ENCODE peak calls at places on chromosomes 16 and 17, in six cellular contexts. One of them, this sample, is unnamed.

GRCh38 chr16:58658796-58659211 is 25.8 kb downstream of the SLC38A7 start:
- DNase-seq in neural crest cell: no peak
- DNase-seq in esophagus muscularis mucosa: no peak
- DNase-seq in CD4-positive, alpha-beta T cell: no peak
- DNase-seq in HCT116: no peak
- DNase-seq in fibroblast of lung: peak
- DNase-seq in this sample: no peak

GRCh38 chr17:73589096-73589980 is 54.9 kb downstream of the SDK2 start:
- DNase-seq in fibroblast of lung: no peak
- DNase-seq in esophagus muscularis mucosa: no peak
- DNase-seq in CD4-positive, alpha-beta T cell: no peak
- DNase-seq in neural crest cell: no peak
- DNase-seq in HCT116: no peak
- DNase-seq in this sample: no peak

GRCh38 chr16:819336-819735 is 18.8 kb upstream of the GNG13 start:
- DNase-seq in neural crest cell: no peak
- DNase-seq in CD4-positive, alpha-beta T cell: peak
- DNase-seq in fibroblast of lung: no peak
- DNase-seq in esophagus muscularis mucosa: no peak
- DNase-seq in HCT116: no peak
- DNase-seq in this sample: no peak

GRCh38 chr17:14205992-14206461 is 30.6 kb downstream of the CDRT15 start:
- DNase-seq in HCT116: peak
- DNase-seq in neural crest cell: no peak
- DNase-seq in fibroblast of lung: no peak
- DNase-seq in CD4-positive, alpha-beta T cell: peak
- DNase-seq in esophagus muscularis mucosa: no peak
- DNase-seq in this sample: no peak

GRCh38 chr17:17749025-17749772 is 67.9 kb downstream of the RAI1 start:
- DNase-seq in HCT116: no peak
- DNase-seq in fibroblast of lung: no peak
- DNase-seq in CD4-positive, alpha-beta T cell: no peak
- DNase-seq in esophagus muscularis mucosa: no peak
- DNase-seq in neural crest cell: no peak
- DNase-seq in this sample: no peak

GRCh38 chr17:64326420-64327054 is 63.5 kb upstream of the TEX2 start:
- DNase-seq in fibroblast of lung: peak
- DNase-seq in esophagus muscularis mucosa: no peak
- DNase-seq in HCT116: no peak
- DNase-seq in neural crest cell: no peak
- DNase-seq in CD4-positive, alpha-beta T cell: no peak
- DNase-seq in this sample: no peak

GRCh38 chr17:82483836-82484235 is 25.3 kb downstream of the NARF start:
- DNase-seq in HCT116: no peak
- DNase-seq in fibroblast of lung: no peak
- DNase-seq in neural crest cell: no peak
- DNase-seq in CD4-positive, alpha-beta T cell: no peak
- DNase-seq in esophagus muscularis mucosa: no peak
- DNase-seq in this sample: no peak

GRCh38 chr17:61444075-61444474 is 8.1 kb upstream of the TBX4 start:
- DNase-seq in neural crest cell: no peak
- DNase-seq in HCT116: no peak
- DNase-seq in fibroblast of lung: no peak
- DNase-seq in CD4-positive, alpha-beta T cell: no peak
- DNase-seq in esophagus muscularis mucosa: peak
- DNase-seq in this sample: no peak

GRCh38 chr16:71927383-71927782 is 32.1 kb downstream of the IST1 start:
- DNase-seq in esophagus muscularis mucosa: no peak
- DNase-seq in fibroblast of lung: peak
- DNase-seq in CD4-positive, alpha-beta T cell: no peak
- DNase-seq in neural crest cell: no peak
- DNase-seq in HCT116: peak
- DNase-seq in this sample: no peak

GRCh38 chr17:2335726-2336214 is 487 bp downstream of the TSR1 start:
- DNase-seq in HCT116: no peak
- DNase-seq in fibroblast of lung: no peak
- DNase-seq in neural crest cell: no peak
- DNase-seq in CD4-positive, alpha-beta T cell: no peak
- DNase-seq in esophagus muscularis mucosa: no peak
- DNase-seq in this sample: no peak

GRCh38 chr17:16912021-16912962 is 59.6 kb downstream of the TNFRSF13B start:
- DNase-seq in HCT116: no peak
- DNase-seq in CD4-positive, alpha-beta T cell: no peak
- DNase-seq in neural crest cell: no peak
- DNase-seq in esophagus muscularis mucosa: peak
- DNase-seq in fibroblast of lung: no peak
- DNase-seq in this sample: no peak

GRCh38 chr17:81547614-81547982 is 4.6 kb downstream of the FAAP100 start:
- DNase-seq in HCT116: no peak
- DNase-seq in esophagus muscularis mucosa: no peak
- DNase-seq in CD4-positive, alpha-beta T cell: no peak
- DNase-seq in neural crest cell: no peak
- DNase-seq in fibroblast of lung: no peak
- DNase-seq in this sample: no peak

GRCh38 chr17:42050360-42051012 is at the start of gene C17orf113:
- DNase-seq in neural crest cell: peak
- DNase-seq in esophagus muscularis mucosa: no peak
- DNase-seq in CD4-positive, alpha-beta T cell: peak
- DNase-seq in HCT116: no peak
- DNase-seq in fibroblast of lung: peak
- DNase-seq in this sample: no peak

GRCh38 chr17:46035112-46035818 is 36.2 kb downstream of the STH start:
- DNase-seq in esophagus muscularis mucosa: no peak
- DNase-seq in HCT116: no peak
- DNase-seq in neural crest cell: no peak
- DNase-seq in fibroblast of lung: no peak
- DNase-seq in CD4-positive, alpha-beta T cell: no peak
- DNase-seq in this sample: no peak

GRCh38 chr16:28597692-28598261 is 927 bp upstream of the SULT1A2 start:
- DNase-seq in neural crest cell: no peak
- DNase-seq in HCT116: no peak
- DNase-seq in CD4-positive, alpha-beta T cell: no peak
- DNase-seq in esophagus muscularis mucosa: no peak
- DNase-seq in fibroblast of lung: no peak
- DNase-seq in this sample: peak

GRCh38 chr17:60134396-60135159 is 15.2 kb upstream of the CA4 start:
- DNase-seq in esophagus muscularis mucosa: no peak
- DNase-seq in fibroblast of lung: peak
- DNase-seq in HCT116: no peak
- DNase-seq in neural crest cell: no peak
- DNase-seq in CD4-positive, alpha-beta T cell: no peak
- DNase-seq in this sample: peak

GRCh38 chr17:37179893-37180292 is 195.9 kb upstream of the C17orf78 start:
- DNase-seq in fibroblast of lung: peak
- DNase-seq in esophagus muscularis mucosa: no peak
- DNase-seq in CD4-positive, alpha-beta T cell: no peak
- DNase-seq in neural crest cell: no peak
- DNase-seq in HCT116: peak
- DNase-seq in this sample: no peak

GRCh38 chr16:4679854-4680636 is 13.3 kb upstream of the NUDT16L1 start:
- DNase-seq in fibroblast of lung: peak
- DNase-seq in HCT116: no peak
- DNase-seq in neural crest cell: no peak
- DNase-seq in CD4-positive, alpha-beta T cell: no peak
- DNase-seq in esophagus muscularis mucosa: no peak
- DNase-seq in this sample: no peak

GRCh38 chr16:8517280-8517679 is 73.0 kb downstream of the TMEM114 start:
- DNase-seq in HCT116: no peak
- DNase-seq in fibroblast of lung: no peak
- DNase-seq in esophagus muscularis mucosa: no peak
- DNase-seq in neural crest cell: no peak
- DNase-seq in CD4-positive, alpha-beta T cell: no peak
- DNase-seq in this sample: no peak

GRCh38 chr16:6020162-6020980 is 922.8 kb upstream of the EEF2KMT start:
- DNase-seq in esophagus muscularis mucosa: no peak
- DNase-seq in fibroblast of lung: no peak
- DNase-seq in HCT116: no peak
- DNase-seq in CD4-positive, alpha-beta T cell: no peak
- DNase-seq in neural crest cell: no peak
- DNase-seq in this sample: no peak

GRCh38 chr16:73031155-73031866 is 16.6 kb downstream of the ZFHX3 start:
- DNase-seq in fibroblast of lung: no peak
- DNase-seq in neural crest cell: no peak
- DNase-seq in esophagus muscularis mucosa: no peak
- DNase-seq in CD4-positive, alpha-beta T cell: no peak
- DNase-seq in HCT116: no peak
- DNase-seq in this sample: no peak

GRCh38 chr17:80887639-80888175 is 103.9 kb upstream of the CHMP6 start:
- DNase-seq in fibroblast of lung: no peak
- DNase-seq in HCT116: no peak
- DNase-seq in esophagus muscularis mucosa: no peak
- DNase-seq in neural crest cell: no peak
- DNase-seq in CD4-positive, alpha-beta T cell: no peak
- DNase-seq in this sample: peak

GRCh38 chr16:22900863-22901262 is 86.9 kb downstream of the HS3ST2 start:
- DNase-seq in fibroblast of lung: no peak
- DNase-seq in neural crest cell: no peak
- DNase-seq in HCT116: no peak
- DNase-seq in esophagus muscularis mucosa: no peak
- DNase-seq in CD4-positive, alpha-beta T cell: no peak
- DNase-seq in this sample: no peak

GRCh38 chr17:58344791-58345157 is 7.2 kb downstream of the SUPT4H1 start:
- DNase-seq in neural crest cell: no peak
- DNase-seq in HCT116: no peak
- DNase-seq in esophagus muscularis mucosa: no peak
- DNase-seq in fibroblast of lung: no peak
- DNase-seq in CD4-positive, alpha-beta T cell: peak
- DNase-seq in this sample: no peak

GRCh38 chr16:84925092-84925772 is 86.1 kb downstream of the ZDHHC7 start:
- DNase-seq in HCT116: peak
- DNase-seq in CD4-positive, alpha-beta T cell: peak
- DNase-seq in neural crest cell: no peak
- DNase-seq in esophagus muscularis mucosa: no peak
- DNase-seq in fibroblast of lung: no peak
- DNase-seq in this sample: no peak

GRCh38 chr16:67304006-67304405 is 22.5 kb downstream of the KCTD19 start:
- DNase-seq in HCT116: no peak
- DNase-seq in esophagus muscularis mucosa: no peak
- DNase-seq in neural crest cell: no peak
- DNase-seq in fibroblast of lung: no peak
- DNase-seq in CD4-positive, alpha-beta T cell: no peak
- DNase-seq in this sample: no peak

GRCh38 chr16:15509593-15510520 is 75.5 kb downstream of the BMERB1 start:
- DNase-seq in neural crest cell: no peak
- DNase-seq in esophagus muscularis mucosa: no peak
- DNase-seq in HCT116: no peak
- DNase-seq in CD4-positive, alpha-beta T cell: no peak
- DNase-seq in fibroblast of lung: peak
- DNase-seq in this sample: no peak

GRCh38 chr16:53282975-53283946 is 151.0 kb upstream of the RBL2 start:
- DNase-seq in HCT116: peak
- DNase-seq in fibroblast of lung: peak
- DNase-seq in esophagus muscularis mucosa: no peak
- DNase-seq in neural crest cell: no peak
- DNase-seq in CD4-positive, alpha-beta T cell: no peak
- DNase-seq in this sample: no peak

GRCh38 chr17:61467416-61468262 is 15.4 kb downstream of the TBX4 start:
- DNase-seq in fibroblast of lung: peak
- DNase-seq in CD4-positive, alpha-beta T cell: no peak
- DNase-seq in esophagus muscularis mucosa: no peak
- DNase-seq in neural crest cell: peak
- DNase-seq in HCT116: peak
- DNase-seq in this sample: peak

DNA sequence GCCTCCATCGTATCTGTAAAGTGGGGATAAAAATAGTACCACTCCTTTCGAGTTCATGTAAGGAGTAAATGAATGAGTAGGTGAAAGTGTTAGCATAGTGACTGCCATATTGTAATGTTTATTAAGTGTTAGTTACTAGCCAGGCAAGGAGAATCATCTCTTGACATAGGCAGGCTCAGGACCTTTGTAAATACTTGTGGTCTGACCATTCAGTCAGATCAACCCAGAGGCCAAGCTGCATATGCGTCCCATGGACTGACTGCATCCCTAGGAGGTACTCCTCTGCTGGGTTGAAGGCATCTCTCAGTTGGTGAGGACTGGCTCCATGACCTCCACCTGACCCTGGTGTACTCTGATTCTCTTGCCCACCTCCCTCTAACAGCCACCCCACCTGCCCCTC is 40.5 kb upstream of the CDRT4 start:
- DNase-seq in esophagus muscularis mucosa: no peak
- DNase-seq in neural crest cell: no peak
- DNase-seq in CD4-positive, alpha-beta T cell: no peak
- DNase-seq in fibroblast of lung: peak
- DNase-seq in HCT116: no peak
- DNase-seq in this sample: no peak
- TF ChIP-seq CTCF in esophagus muscularis mucosa: no peak
- TF ChIP-seq CTCF in neural crest cell: no peak
- TF ChIP-seq CTCF in CD4-positive, alpha-beta T cell: no peak
- TF ChIP-seq CTCF in fibroblast of lung: no peak
- TF ChIP-seq CTCF in HCT116: no peak
- TF ChIP-seq CTCF in this sample: no peak

GRCh38 chr17:4554997-4555799 is at the start of gene MYBBP1A:
- DNase-seq in fibroblast of lung: peak
- DNase-seq in esophagus muscularis mucosa: peak
- DNase-seq in neural crest cell: peak
- DNase-seq in CD4-positive, alpha-beta T cell: peak
- DNase-seq in HCT116: peak
- DNase-seq in this sample: peak
- TF ChIP-seq CTCF in fibroblast of lung: peak
- TF ChIP-seq CTCF in esophagus muscularis mucosa: peak
- TF ChIP-seq CTCF in neural crest cell: peak
- TF ChIP-seq CTCF in CD4-positive, alpha-beta T cell: no peak
- TF ChIP-seq CTCF in HCT116: peak
- TF ChIP-seq CTCF in this sample: peak

GRCh38 chr16:50677351-50677750 is 3.8 kb downstream of the SNX20 start:
- DNase-seq in fibroblast of lung: no peak
- DNase-seq in esophagus muscularis mucosa: no peak
- DNase-seq in HCT116: no peak
- DNase-seq in CD4-positive, alpha-beta T cell: no peak
- DNase-seq in neural crest cell: no peak
- DNase-seq in this sample: peak
- TF ChIP-seq CTCF in fibroblast of lung: no peak
- TF ChIP-seq CTCF in esophagus muscularis mucosa: no peak
- TF ChIP-seq CTCF in HCT116: peak
- TF ChIP-seq CTCF in CD4-positive, alpha-beta T cell: peak
- TF ChIP-seq CTCF in neural crest cell: peak
- TF ChIP-seq CTCF in this sample: peak

GRCh38 chr17:15651583-15652110 is 32.1 kb upstream of the FBXW10B start:
- DNase-seq in neural crest cell: peak
- DNase-seq in esophagus muscularis mucosa: peak
- DNase-seq in fibroblast of lung: peak
- DNase-seq in HCT116: peak
- DNase-seq in CD4-positive, alpha-beta T cell: no peak
- DNase-seq in this sample: peak

GRCh38 chr17:15652960-15653359 is 31.2 kb downstream of the TRIM16 start:
- DNase-seq in HCT116: no peak
- DNase-seq in neural crest cell: no peak
- DNase-seq in esophagus muscularis mucosa: no peak
- DNase-seq in fibroblast of lung: no peak
- DNase-seq in CD4-positive, alpha-beta T cell: no peak
- DNase-seq in this sample: no peak

GRCh38 chr17:15651001-15651582 is 31.6 kb upstream of the FBXW10B start:
- DNase-seq in esophagus muscularis mucosa: no peak
- DNase-seq in fibroblast of lung: no peak
- DNase-seq in CD4-positive, alpha-beta T cell: no peak
- DNase-seq in HCT116: no peak
- DNase-seq in neural crest cell: no peak
- DNase-seq in this sample: no peak

GRCh38 chr17:15649861-15650391 is 30.4 kb upstream of the FBXW10B start:
- DNase-seq in fibroblast of lung: peak
- DNase-seq in neural crest cell: no peak
- DNase-seq in HCT116: peak
- DNase-seq in CD4-positive, alpha-beta T cell: no peak
- DNase-seq in esophagus muscularis mucosa: peak
- DNase-seq in this sample: no peak

GRCh38 chr17:15648384-15648783 is 28.9 kb upstream of the FBXW10B start:
- DNase-seq in neural crest cell: no peak
- DNase-seq in HCT116: no peak
- DNase-seq in CD4-positive, alpha-beta T cell: no peak
- DNase-seq in fibroblast of lung: no peak
- DNase-seq in esophagus muscularis mucosa: no peak
- DNase-seq in this sample: no peak
- TF ChIP-seq CTCF in neural crest cell: no peak
- TF ChIP-seq CTCF in HCT116: no peak
- TF ChIP-seq CTCF in CD4-positive, alpha-beta T cell: no peak
- TF ChIP-seq CTCF in fibroblast of lung: no peak
- TF ChIP-seq CTCF in esophagus muscularis mucosa: no peak
- TF ChIP-seq CTCF in this sample: no peak